ENCODE peak calls at places on chromosomes 2 and 18, in nine cellular contexts. B is psoas muscle; E is CD8-positive, alpha-beta T cell; W is transverse colon; V is NT2/D1; D is esophagus squamous epithelium; O is A549; A is right lobe of liver; S is IMR-90. Y is an unnamed sample.

GRCh38 chr2:24115057-24115456 is 8.1 kb downstream of the PFN4 start:
- DNase-seq in D (no peak), B (no peak), V (no peak), A (no peak), S (peak; percentile 59), O (no peak), W (no peak), E (no peak), Y (no peak)

GRCh38 chr18:63831080-63831788 is 56.0 kb downstream of the SERPINB7 start:
- DNase-seq in W (no peak), V (no peak), B (no peak), A (no peak), S (peak; percentile 84), O (no peak), D (no peak), E (no peak), Y (no peak)

GRCh38 chr18:24200494-24200893 is 61.6 kb downstream of the CABYR start:
- DNase-seq in O (no peak), D (no peak), W (no peak), S (no peak), B (no peak), A (no peak), V (no peak), E (no peak), Y (no peak)

GRCh38 chr2:4192119-4192518 is 488.7 kb downstream of the DCDC2C start:
- DNase-seq in W (no peak), S (no peak), B (no peak), A (no peak), V (no peak), O (no peak), D (no peak), E (no peak), Y (no peak)

GRCh38 chr2:2569306-2569705 is 238.2 kb upstream of the MYT1L start:
- DNase-seq in W (no peak), D (no peak), S (no peak), E (no peak), V (no peak), O (no peak), B (peak; percentile 24), A (no peak), Y (no peak)

GRCh38 chr2:11775384-11775783 is 29.0 kb downstream of the LPIN1 start:
- DNase-seq in E (no peak), D (no peak), W (no peak), A (no peak), S (peak; percentile 56), O (no peak), V (no peak), B (no peak), Y (peak; percentile 60)

GRCh38 chr2:71216501-71216900 is 10.4 kb downstream of the PAIP2B start:
- DNase-seq in V (no peak), O (no peak), W (no peak), D (no peak), S (no peak), B (no peak), A (no peak), E (no peak), Y (no peak)

GRCh38 chr2:172397136-172397825 is 30.1 kb upstream of the ITGA6 start:
- DNase-seq in D (no peak), V (no peak), B (peak; percentile 62), W (no peak), E (no peak), S (no peak), A (no peak), O (no peak), Y (peak; percentile 30)

GRCh38 chr2:45857848-45858520 is 206.5 kb downstream of the PRKCE start:
- DNase-seq in W (no peak), O (no peak), E (no peak), S (no peak), B (no peak), V (no peak), A (no peak), D (no peak), Y (no peak)

GRCh38 chr2:43251171-43251731 is 24.8 kb upstream of the ZFP36L2 start:
- DNase-seq in V (no peak), D (no peak), S (peak; percentile 86), E (no peak), B (no peak), W (no peak), O (no peak), A (no peak), Y (no peak)

GRCh38 chr2:127174176-127174575 is 45.9 kb downstream of the CYP27C1 start:
- DNase-seq in E (no peak), S (peak; percentile 56), D (no peak), B (no peak), O (peak; percentile 28), W (peak; percentile 24), V (no peak), A (no peak), Y (no peak)

GRCh38 chr2:121075006-121075545 is 209.9 kb downstream of the TFCP2L1 start:
- DNase-seq in O (peak; percentile 91), E (no peak), V (peak; percentile 93), W (peak; percentile 18), D (no peak), S (peak; percentile 93), B (peak; percentile 74), A (no peak), Y (peak; percentile 72)

GRCh38 chr18:22179174-22179573 is 9.8 kb downstream of the GATA6 start:
- DNase-seq in S (no peak), V (no peak), D (no peak), O (no peak), W (no peak), B (no peak), E (no peak), A (no peak), Y (no peak)

GRCh38 chr18:63131106-63131943 is 188.2 kb downstream of the BCL2 start:
- DNase-seq in V (peak; percentile 1), W (peak; percentile 74), O (peak; percentile 16), B (no peak), S (peak; percentile 59), E (peak; percentile 47), A (no peak), D (no peak), Y (peak; percentile 68)

GRCh38 chr2:231531408-231532188 is 1.4 kb upstream of the NMUR1 start:
- DNase-seq in E (no peak), O (no peak), W (no peak), D (no peak), A (no peak), B (no peak), V (no peak), S (peak; percentile 41), Y (no peak)

GRCh38 chr2:195848119-195848899 is 191.3 kb downstream of the SLC39A10 start:
- DNase-seq in A (no peak), S (no peak), B (no peak), W (no peak), O (no peak), V (no peak), E (no peak), D (no peak), Y (no peak)

GRCh38 chr2:31693882-31694281 is 113.1 kb upstream of the SRD5A2 start:
- DNase-seq in A (no peak), B (no peak), O (no peak), E (no peak), S (no peak), D (no peak), W (no peak), V (no peak), Y (no peak)

DNA sequence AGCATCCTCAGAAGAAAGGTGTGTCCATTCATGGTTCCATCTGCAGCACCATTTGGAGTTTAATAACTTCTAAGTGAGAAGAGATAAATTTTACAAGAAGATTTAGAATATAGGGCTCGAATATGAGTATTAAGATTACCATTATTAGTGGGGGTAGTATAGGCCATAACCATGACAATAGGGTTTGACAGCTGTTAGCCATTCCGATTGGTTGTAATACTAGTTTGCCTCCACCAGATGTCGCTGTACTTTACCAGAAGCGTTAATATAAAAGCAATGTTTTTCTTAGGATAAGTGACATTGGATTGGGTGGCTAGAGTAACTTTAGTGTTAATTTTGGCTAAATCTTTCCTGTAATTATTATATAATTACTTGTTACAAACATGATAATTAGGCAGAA is 107.5 kb upstream of the SRD5A2 start:
- DNase-seq in W (no peak), B (no peak), V (no peak), D (no peak), A (no peak), E (no peak), S (no peak), O (no peak), Y (no peak)
- H3K9me3 ChIP-seq in W (peaks cover 16% of the 10 kb centered on the region), B (peaks cover 26% of the 10 kb centered on the region), V (peaks cover 52% of the 10 kb centered on the region), D (peaks cover 23% of the 10 kb centered on the region), A (no peaks in the 10 kb centered on the region), E (peaks cover 9% of the 10 kb centered on the region), S (peaks cover 9% of the 10 kb centered on the region), O (peaks cover 43% of the 10 kb centered on the region), Y (peaks cover 9% of the 10 kb centered on the region)

GRCh38 chr18:78736015-78736690 is 243.5 kb upstream of the SALL3 start:
- DNase-seq in E (no peak), S (no peak), O (no peak), A (no peak), B (no peak), W (no peak), V (no peak), D (no peak), Y (no peak)
- H3K9me3 ChIP-seq in E (no peaks in the 10 kb centered on the region), S (peaks cover 72% of the 10 kb centered on the region), O (no peaks in the 10 kb centered on the region), A (no peaks in the 10 kb centered on the region), B (no peaks in the 10 kb centered on the region), W (no peaks in the 10 kb centered on the region), V (no peaks in the 10 kb centered on the region), D (no peaks in the 10 kb centered on the region), Y (peaks cover 10% of the 10 kb centered on the region)

DNA sequence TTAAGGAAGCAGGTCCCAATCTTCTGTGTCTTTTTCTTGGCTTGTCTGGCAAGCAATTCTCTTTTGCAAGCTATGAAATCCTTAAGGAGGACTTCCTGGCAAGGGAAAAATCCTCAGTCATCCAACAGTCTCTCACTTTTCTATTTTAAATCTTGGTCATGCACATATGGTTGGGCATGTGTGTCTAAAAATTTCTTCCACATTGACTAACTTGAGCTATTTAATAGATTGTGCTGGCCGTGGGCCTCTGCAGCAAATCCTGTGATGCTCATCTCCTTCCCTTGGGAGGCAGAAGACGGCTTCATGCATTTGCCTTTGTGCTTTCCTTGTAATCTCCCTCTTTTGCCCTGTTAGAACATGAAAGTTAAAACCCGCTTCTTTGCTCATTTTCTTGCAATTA is 634.3 kb upstream of the FANCL start:
- DNase-seq in A (no peak), O (no peak), D (no peak), B (no peak), V (no peak), W (no peak), S (no peak), E (no peak), Y (no peak)
- H3K9me3 ChIP-seq in A (no peaks in the 10 kb centered on the region), O (no peaks in the 10 kb centered on the region), D (no peaks in the 10 kb centered on the region), B (no peaks in the 10 kb centered on the region), V (no peaks in the 10 kb centered on the region), W (no peaks in the 10 kb centered on the region), S (no peaks in the 10 kb centered on the region), E (no peaks in the 10 kb centered on the region), Y (no peaks in the 10 kb centered on the region)

DNA sequence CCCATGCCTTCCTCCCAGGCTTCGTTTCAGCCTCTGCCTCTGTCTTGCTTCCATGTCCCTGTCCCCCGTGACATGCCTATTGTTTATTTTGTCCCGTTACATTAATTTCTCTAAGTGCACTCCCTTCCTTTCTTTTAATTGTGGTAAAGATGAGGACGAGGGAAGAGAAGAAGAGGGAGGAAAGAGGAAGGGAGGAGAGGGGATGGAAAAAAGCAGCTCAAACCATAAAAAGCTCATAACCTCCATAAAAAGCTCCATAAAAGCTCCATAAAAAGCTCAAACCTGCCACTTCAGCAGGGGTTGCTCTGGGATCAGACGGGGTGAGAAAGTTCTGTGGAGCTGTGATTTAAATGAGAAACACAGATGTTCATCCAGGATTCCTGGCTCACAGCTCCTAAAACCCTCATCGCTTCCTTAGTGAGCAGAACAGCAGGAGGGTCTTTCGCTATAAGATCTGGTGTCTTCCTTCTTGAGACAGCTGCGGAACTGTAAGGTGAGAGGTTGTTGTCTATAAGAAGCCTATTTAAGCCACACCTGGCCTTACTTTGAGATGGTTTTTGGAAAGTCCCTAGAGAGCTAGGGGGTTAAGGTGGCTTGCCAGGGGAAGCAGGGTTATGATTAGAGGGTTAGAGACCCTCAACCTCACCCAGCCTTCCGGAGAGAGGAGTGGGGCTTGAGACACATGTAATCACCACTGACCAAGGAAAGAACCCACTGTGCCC is 66.5 kb upstream of the SNTG2 start:
- DNase-seq in S (no peak), B (no peak), E (no peak), O (no peak), W (no peak), D (no peak), A (no peak), V (no peak), Y (no peak)
- H3K9me3 ChIP-seq in S (peaks cover 31% of the 10 kb centered on the region), B (no peaks in the 10 kb centered on the region), E (no peaks in the 10 kb centered on the region), O (no peaks in the 10 kb centered on the region), W (no peaks in the 10 kb centered on the region), D (no peaks in the 10 kb centered on the region), A (no peaks in the 10 kb centered on the region), V (peaks cover 4% of the 10 kb centered on the region), Y (no peaks in the 10 kb centered on the region)

Y was measured in SJSA1.